ENCODE peak calls at places on chromosome 9, in seven cellular contexts. One of them, this sample, is unnamed.

GRCh38 chr9:88583901-88584596 is 49.1 kb downstream of the NXNL2 start:
- DNase-seq in H1: no peak
- DNase-seq in astrocyte: peak; percentile 91
- DNase-seq in IMR-90: peak; percentile 85
- DNase-seq in GM23248: peak; percentile 82
- DNase-seq in MM.1S: no peak
- DNase-seq in mesendoderm: no peak
- DNase-seq in this sample: peak; percentile 62

GRCh38 chr9:82882133-82882532 is 180.8 kb downstream of the RASEF start:
- DNase-seq in MM.1S: no peak
- DNase-seq in IMR-90: peak; percentile 13
- DNase-seq in H1: no peak
- DNase-seq in astrocyte: peak; percentile 58
- DNase-seq in GM23248: peak; percentile 8
- DNase-seq in mesendoderm: peak; percentile 44
- DNase-seq in this sample: no peak

GRCh38 chr9:88816141-88816540 is 175.1 kb upstream of the S1PR3 start:
- DNase-seq in GM23248: peak; percentile 87
- DNase-seq in H1: no peak
- DNase-seq in MM.1S: no peak
- DNase-seq in IMR-90: peak; percentile 72
- DNase-seq in astrocyte: peak; percentile 96
- DNase-seq in mesendoderm: no peak
- DNase-seq in this sample: no peak

GRCh38 chr9:95264954-95265615 is 52.4 kb downstream of the FANCC start:
- DNase-seq in GM23248: peak; percentile 69
- DNase-seq in IMR-90: peak; percentile 75
- DNase-seq in MM.1S: no peak
- DNase-seq in mesendoderm: peak; percentile 48
- DNase-seq in H1: no peak
- DNase-seq in astrocyte: peak; percentile 51
- DNase-seq in this sample: peak; percentile 82

GRCh38 chr9:134295101-134295745 is 31.0 kb upstream of the RXRA start:
- DNase-seq in IMR-90: no peak
- DNase-seq in astrocyte: no peak
- DNase-seq in mesendoderm: peak; percentile 55
- DNase-seq in MM.1S: no peak
- DNase-seq in GM23248: no peak
- DNase-seq in H1: no peak
- DNase-seq in this sample: no peak

GRCh38 chr9:96499257-96499656 is 49.3 kb downstream of the HABP4 start:
- DNase-seq in mesendoderm: no peak
- DNase-seq in IMR-90: no peak
- DNase-seq in GM23248: no peak
- DNase-seq in H1: no peak
- DNase-seq in MM.1S: no peak
- DNase-seq in astrocyte: no peak
- DNase-seq in this sample: no peak

GRCh38 chr9:106915851-106916250 is 52.9 kb downstream of the ZNF462 start:
- DNase-seq in H1: no peak
- DNase-seq in GM23248: no peak
- DNase-seq in mesendoderm: no peak
- DNase-seq in MM.1S: no peak
- DNase-seq in IMR-90: no peak
- DNase-seq in astrocyte: no peak
- DNase-seq in this sample: no peak

GRCh38 chr9:82088591-82088990 is 100.0 kb downstream of the SPATA31D1 start:
- DNase-seq in MM.1S: no peak
- DNase-seq in GM23248: no peak
- DNase-seq in H1: no peak
- DNase-seq in IMR-90: no peak
- DNase-seq in astrocyte: no peak
- DNase-seq in mesendoderm: no peak
- DNase-seq in this sample: no peak

GRCh38 chr9:7305677-7306076 is 493.9 kb downstream of the DMAC1 start:
- DNase-seq in GM23248: no peak
- DNase-seq in mesendoderm: no peak
- DNase-seq in H1: no peak
- DNase-seq in MM.1S: no peak
- DNase-seq in IMR-90: no peak
- DNase-seq in astrocyte: no peak
- DNase-seq in this sample: no peak

GRCh38 chr9:18438300-18438925 is 35.5 kb upstream of the ADAMTSL1 start:
- DNase-seq in astrocyte: peak; percentile 41
- DNase-seq in GM23248: peak; percentile 72
- DNase-seq in mesendoderm: peak; percentile 83
- DNase-seq in H1: peak; percentile 25
- DNase-seq in MM.1S: no peak
- DNase-seq in IMR-90: peak; percentile 44
- DNase-seq in this sample: peak; percentile 80

GRCh38 chr9:78443946-78444345 is 147.0 kb downstream of the PSAT1 start:
- DNase-seq in mesendoderm: no peak
- DNase-seq in MM.1S: no peak
- DNase-seq in IMR-90: no peak
- DNase-seq in astrocyte: no peak
- DNase-seq in H1: no peak
- DNase-seq in GM23248: peak; percentile 56
- DNase-seq in this sample: no peak

GRCh38 chr9:85248514-85249312 is 493.0 kb downstream of the AGTPBP1 start:
- DNase-seq in H1: no peak
- DNase-seq in MM.1S: no peak
- DNase-seq in GM23248: peak; percentile 73
- DNase-seq in IMR-90: no peak
- DNase-seq in astrocyte: peak; percentile 80
- DNase-seq in mesendoderm: peak; percentile 89
- DNase-seq in this sample: no peak

GRCh38 chr9:81619353-81620008 is 69.9 kb downstream of the TLE1 start:
- DNase-seq in H1: no peak
- DNase-seq in mesendoderm: no peak
- DNase-seq in MM.1S: no peak
- DNase-seq in GM23248: peak; percentile 63
- DNase-seq in IMR-90: peak; percentile 98
- DNase-seq in astrocyte: peak; percentile 83
- DNase-seq in this sample: peak; percentile 48

GRCh38 chr9:109506097-109506712 is 8.1 kb upstream of the PTPN3 start:
- DNase-seq in astrocyte: no peak
- DNase-seq in GM23248: no peak
- DNase-seq in H1: no peak
- DNase-seq in MM.1S: peak; percentile 19
- DNase-seq in IMR-90: no peak
- DNase-seq in mesendoderm: no peak
- DNase-seq in this sample: peak; percentile 23

GRCh38 chr9:5939530-5939929 is 48.8 kb downstream of the MLANA start:
- DNase-seq in IMR-90: no peak
- DNase-seq in mesendoderm: no peak
- DNase-seq in H1: no peak
- DNase-seq in astrocyte: no peak
- DNase-seq in MM.1S: no peak
- DNase-seq in GM23248: no peak
- DNase-seq in this sample: no peak

GRCh38 chr9:30670805-30671562 is 1713.5 kb upstream of the ACO1 start:
- DNase-seq in H1: no peak
- DNase-seq in MM.1S: no peak
- DNase-seq in IMR-90: no peak
- DNase-seq in GM23248: no peak
- DNase-seq in mesendoderm: no peak
- DNase-seq in astrocyte: no peak
- DNase-seq in this sample: no peak

DNA sequence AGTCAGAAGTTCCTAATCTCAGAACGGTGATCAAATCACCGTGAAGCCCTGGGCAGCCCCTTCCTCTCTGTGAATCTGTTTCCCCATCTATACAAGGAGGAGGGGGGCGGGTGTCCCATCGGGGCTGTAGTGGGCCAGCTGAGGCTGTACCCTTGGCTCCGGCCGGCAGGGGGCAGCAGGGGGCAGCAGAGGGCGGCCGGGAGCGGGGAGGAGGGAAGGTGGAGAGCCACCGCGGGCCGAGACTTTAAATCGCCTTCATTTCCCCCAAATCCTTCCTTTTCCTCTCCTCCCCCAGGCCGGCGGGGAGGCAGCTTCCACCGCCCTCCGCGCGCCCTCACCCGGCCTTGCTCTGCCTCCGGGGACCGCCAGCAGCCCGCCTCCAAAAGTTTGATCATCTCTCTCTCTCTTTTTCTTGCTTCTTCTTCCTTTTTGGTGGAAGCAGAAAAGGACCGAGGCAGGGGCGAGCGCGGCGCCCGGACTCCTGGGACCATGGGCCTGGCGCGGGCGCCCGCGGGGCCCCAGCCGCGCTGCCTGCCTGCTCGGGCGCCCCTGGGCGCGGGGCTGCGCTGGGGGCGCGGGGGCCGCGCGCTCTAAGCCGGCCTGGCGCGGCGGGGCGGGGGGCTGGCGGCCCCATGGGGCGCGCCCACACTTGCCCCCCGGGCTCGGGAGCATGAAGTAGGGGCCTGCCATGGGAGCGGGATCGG is at the start of gene COL27A1:
- DNase-seq in IMR-90: peak; percentile 70
- DNase-seq in GM23248: peak; percentile 91
- DNase-seq in MM.1S: peak; percentile 57
- DNase-seq in H1: peak; percentile 49
- DNase-seq in mesendoderm: peak; percentile 90
- DNase-seq in astrocyte: peak; percentile 35
- DNase-seq in this sample: peak; percentile 96
- H3K27me3 ChIP-seq in IMR-90: peaks cover 25% of the 10 kb centered on the region
- H3K27me3 ChIP-seq in GM23248: peaks cover 16% of the 10 kb centered on the region
- H3K27me3 ChIP-seq in MM.1S: peaks cover 30% of the 10 kb centered on the region
- H3K27me3 ChIP-seq in H1: peaks cover 26% of the 10 kb centered on the region
- H3K27me3 ChIP-seq in mesendoderm: peaks cover 5% of the 10 kb centered on the region
- H3K27me3 ChIP-seq in astrocyte: peaks cover 14% of the 10 kb centered on the region
- H3K27me3 ChIP-seq in this sample: peaks cover 13% of the 10 kb centered on the region

GRCh38 chr9:972512-973294 is 3.8 kb upstream of the DMRT3 start:
- DNase-seq in IMR-90: no peak
- DNase-seq in mesendoderm: no peak
- DNase-seq in GM23248: no peak
- DNase-seq in astrocyte: no peak
- DNase-seq in H1: no peak
- DNase-seq in MM.1S: no peak
- DNase-seq in this sample: no peak

GRCh38 chr9:974993-975739 is 1.3 kb upstream of the DMRT3 start:
- DNase-seq in H1: no peak
- DNase-seq in GM23248: no peak
- DNase-seq in mesendoderm: peak; percentile 46
- DNase-seq in IMR-90: no peak
- DNase-seq in astrocyte: no peak
- DNase-seq in MM.1S: no peak
- DNase-seq in this sample: no peak

GRCh38 chr9:974064-974992 is 2.1 kb upstream of the DMRT3 start:
- DNase-seq in GM23248: no peak
- DNase-seq in H1: no peak
- DNase-seq in MM.1S: no peak
- DNase-seq in IMR-90: no peak
- DNase-seq in mesendoderm: no peak
- DNase-seq in astrocyte: no peak
- DNase-seq in this sample: no peak

GRCh38 chr9:971901-972511 is 4.4 kb upstream of the DMRT3 start:
- DNase-seq in MM.1S: no peak
- DNase-seq in astrocyte: no peak
- DNase-seq in H1: no peak
- DNase-seq in GM23248: no peak
- DNase-seq in IMR-90: no peak
- DNase-seq in mesendoderm: peak; percentile 90
- DNase-seq in this sample: no peak

GRCh38 chr9:973295-973842 is 3.1 kb upstream of the DMRT3 start:
- DNase-seq in mesendoderm: peak; percentile 9
- DNase-seq in H1: no peak
- DNase-seq in astrocyte: no peak
- DNase-seq in IMR-90: no peak
- DNase-seq in MM.1S: no peak
- DNase-seq in GM23248: no peak
- DNase-seq in this sample: no peak
- H3K9ac ChIP-seq in mesendoderm: no peak overlapping the region
- H3K9ac ChIP-seq in H1: no peak overlapping the region
- H3K9ac ChIP-seq in astrocyte: no peak overlapping the region
- H3K9ac ChIP-seq in IMR-90: no peak overlapping the region
- H3K9ac ChIP-seq in MM.1S: no peak overlapping the region
- H3K9ac ChIP-seq in GM23248: no peak overlapping the region
- H3K9ac ChIP-seq in this sample: no peak overlapping the region

DNA sequence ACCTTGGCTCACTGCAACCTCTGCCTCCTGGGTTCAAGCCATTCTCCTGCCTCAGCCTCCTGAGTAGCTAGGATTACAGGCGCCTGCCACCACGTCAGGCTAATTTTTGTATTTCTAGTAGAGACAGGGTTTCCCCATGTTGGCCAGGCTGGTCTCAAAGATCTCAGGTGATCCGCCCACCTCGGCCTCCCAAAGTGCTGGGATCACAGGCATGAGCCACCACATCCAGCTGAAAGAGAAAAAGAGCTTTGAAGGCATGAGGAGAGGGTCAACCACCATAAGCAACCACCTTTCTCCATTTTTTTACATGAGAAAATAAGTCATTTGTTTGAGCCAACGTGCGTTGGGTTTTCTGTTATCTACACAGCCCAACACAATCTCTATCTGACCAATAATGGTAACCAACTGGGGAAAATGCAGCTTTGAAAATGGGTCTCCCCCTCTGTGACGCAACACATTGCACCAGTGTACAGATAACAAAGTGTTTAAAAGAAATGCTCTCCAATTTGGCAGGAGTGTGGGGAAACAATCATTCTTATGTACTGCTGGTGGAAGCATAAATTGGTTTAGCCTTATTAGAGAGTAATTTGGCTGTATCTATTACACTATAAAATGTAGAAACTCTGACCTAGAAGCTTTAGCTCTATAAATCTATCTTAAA is 45.8 kb upstream of the ZBTB43 start:
- DNase-seq in astrocyte: no peak
- DNase-seq in IMR-90: no peak
- DNase-seq in MM.1S: no peak
- DNase-seq in H1: no peak
- DNase-seq in GM23248: no peak
- DNase-seq in mesendoderm: no peak
- DNase-seq in this sample: no peak
- H3K27me3 ChIP-seq in astrocyte: no peaks in the 10 kb centered on the region
- H3K27me3 ChIP-seq in IMR-90: peaks cover 16% of the 10 kb centered on the region
- H3K27me3 ChIP-seq in MM.1S: peaks cover 23% of the 10 kb centered on the region
- H3K27me3 ChIP-seq in H1: no peaks in the 10 kb centered on the region
- H3K27me3 ChIP-seq in GM23248: peaks cover 16% of the 10 kb centered on the region
- H3K27me3 ChIP-seq in mesendoderm: no peaks in the 10 kb centered on the region
- H3K27me3 ChIP-seq in this sample: peaks cover 43% of the 10 kb centered on the region

GRCh38 chr9:136759001-136759400 is 958 bp upstream of the LCN8 start:
- DNase-seq in mesendoderm: no peak
- DNase-seq in H1: no peak
- DNase-seq in IMR-90: no peak
- DNase-seq in GM23248: no peak
- DNase-seq in MM.1S: no peak
- DNase-seq in astrocyte: no peak
- DNase-seq in this sample: no peak

GRCh38 chr9:136760424-136760823 is 2.4 kb upstream of the LCN8 start:
- DNase-seq in IMR-90: no peak
- DNase-seq in mesendoderm: no peak
- DNase-seq in astrocyte: no peak
- DNase-seq in MM.1S: no peak
- DNase-seq in H1: no peak
- DNase-seq in GM23248: no peak
- DNase-seq in this sample: no peak

GRCh38 chr9:136757751-136758140 is 297 bp downstream of the LCN8 start:
- DNase-seq in MM.1S: no peak
- DNase-seq in mesendoderm: no peak
- DNase-seq in H1: no peak
- DNase-seq in IMR-90: no peak
- DNase-seq in astrocyte: no peak
- DNase-seq in GM23248: no peak
- DNase-seq in this sample: no peak

GRCh38 chr9:136761545-136761981 is 2.8 kb downstream of the LCN15 start:
- DNase-seq in IMR-90: no peak
- DNase-seq in astrocyte: no peak
- DNase-seq in GM23248: no peak
- DNase-seq in MM.1S: no peak
- DNase-seq in H1: no peak
- DNase-seq in mesendoderm: no peak
- DNase-seq in this sample: no peak

GRCh38 chr9:136759436-136760325 is 1.6 kb upstream of the LCN8 start:
- DNase-seq in mesendoderm: no peak
- DNase-seq in GM23248: no peak
- DNase-seq in MM.1S: no peak
- DNase-seq in IMR-90: no peak
- DNase-seq in H1: no peak
- DNase-seq in astrocyte: no peak
- DNase-seq in this sample: no peak
- H3K9ac ChIP-seq in mesendoderm: no peak overlapping the region
- H3K9ac ChIP-seq in GM23248: no peak overlapping the region
- H3K9ac ChIP-seq in MM.1S: no peak overlapping the region
- H3K9ac ChIP-seq in IMR-90: no peak overlapping the region
- H3K9ac ChIP-seq in H1: no peak overlapping the region
- H3K9ac ChIP-seq in astrocyte: no peak overlapping the region
- H3K9ac ChIP-seq in this sample: no peak overlapping the region